ENCODE peak calls at places on chromosomes 12 and 14, in ten cellular contexts. M is mesenchymal stem cell; P is CD8-positive, alpha-beta T cell; K is body of pancreas; Z is OCI-LY7; U is IMR-90; C is gastrocnemius medialis; T is kidney; X is uterus; J is fibroblast of lung. Y is an unnamed sample.

GRCh38 chr14:71136386-71137060 is 229.3 kb downstream of the PCNX1 start:
- DNase-seq in T (no peak), Z (no peak), U (no peak), P (no peak), X (no peak), J (no peak), M (no peak), K (no peak), C (no peak), Y (no peak)

GRCh38 chr12:117377758-117378157 is 16.3 kb upstream of the NOS1 start:
- DNase-seq in J (no peak), Z (peak; percentile 35), P (no peak), X (no peak), K (no peak), U (no peak), T (no peak), M (no peak), C (no peak), Y (no peak)

GRCh38 chr14:74418031-74418430 is 8.0 kb downstream of the SYNDIG1L start:
- DNase-seq in J (no peak), K (no peak), P (no peak), U (no peak), Z (no peak), T (no peak), C (no peak), M (no peak), X (no peak), Y (no peak)

GRCh38 chr12:69739287-69740191 is 879 bp downstream of the RAB3IP start:
- DNase-seq in M (peak; percentile 55), U (peak; percentile 13), P (peak; percentile 45), J (peak; percentile 55), K (peak; percentile 79), X (peak; percentile 24), Z (peak; percentile 81), C (peak; percentile 11), T (peak; percentile 92), Y (peak; percentile 44)

GRCh38 chr14:52010173-52010693 is 20.9 kb downstream of the RTRAF start:
- DNase-seq in J (no peak), U (no peak), M (no peak), X (no peak), T (no peak), Z (no peak), C (no peak), P (no peak), K (no peak), Y (no peak)

GRCh38 chr14:91947196-91948184 is at the start of gene FBLN5:
- DNase-seq in Z (no peak), P (peak; percentile 18), J (peak; percentile 88), C (peak; percentile 7), T (peak; percentile 93), K (peak; percentile 75), X (peak; percentile 65), U (peak; percentile 88), M (peak; percentile 63), Y (no peak)

GRCh38 chr12:28040251-28040650 is 67.7 kb upstream of the PTHLH start:
- DNase-seq in U (no peak), J (no peak), Z (no peak), X (no peak), M (no peak), K (no peak), P (no peak), T (no peak), C (no peak), Y (no peak)

GRCh38 chr12:119055977-119056376 is 74.6 kb downstream of the SRRM4 start:
- DNase-seq in C (no peak), M (no peak), J (no peak), U (no peak), X (no peak), T (no peak), Z (no peak), P (no peak), K (no peak), Y (no peak)

GRCh38 chr12:83321971-83322370 is 635.3 kb downstream of the TMTC2 start:
- DNase-seq in X (no peak), U (no peak), P (no peak), J (no peak), Z (no peak), M (no peak), K (no peak), C (no peak), T (no peak), Y (no peak)

GRCh38 chr14:58832010-58832409 is 194.2 kb downstream of the DACT1 start:
- DNase-seq in X (no peak), J (no peak), K (no peak), U (no peak), T (no peak), Z (no peak), C (no peak), P (no peak), M (no peak), Y (no peak)

GRCh38 chr12:39006286-39006685 is 100.9 kb upstream of the CPNE8 start:
- DNase-seq in P (no peak), J (peak; percentile 70), X (no peak), K (no peak), U (no peak), Z (no peak), C (no peak), M (no peak), T (no peak), Y (no peak)

GRCh38 chr12:62263956-62264355 is 3.8 kb downstream of the USP15 start:
- DNase-seq in P (no peak), C (no peak), K (no peak), J (no peak), M (no peak), T (no peak), Z (no peak), U (no peak), X (no peak), Y (no peak)

GRCh38 chr12:106296179-106296877 is 6.2 kb upstream of the TCP11L2 start:
- DNase-seq in U (peak; percentile 91), T (no peak), M (peak; percentile 85), K (no peak), J (peak; percentile 81), P (no peak), Z (no peak), C (peak; percentile 31), X (no peak), Y (no peak)

GRCh38 chr14:67221248-67221981 is 19.8 kb upstream of the PALS1 start:
- DNase-seq in X (no peak), J (peak; percentile 95), Z (no peak), C (no peak), U (peak; percentile 80), T (no peak), K (no peak), P (no peak), M (peak; percentile 24), Y (no peak)

GRCh38 chr14:72998252-72998903 is 28.5 kb downstream of the ZFYVE1 start:
- DNase-seq in M (no peak), J (no peak), C (no peak), T (no peak), X (no peak), K (no peak), U (no peak), P (no peak), Z (no peak), Y (no peak)

DNA sequence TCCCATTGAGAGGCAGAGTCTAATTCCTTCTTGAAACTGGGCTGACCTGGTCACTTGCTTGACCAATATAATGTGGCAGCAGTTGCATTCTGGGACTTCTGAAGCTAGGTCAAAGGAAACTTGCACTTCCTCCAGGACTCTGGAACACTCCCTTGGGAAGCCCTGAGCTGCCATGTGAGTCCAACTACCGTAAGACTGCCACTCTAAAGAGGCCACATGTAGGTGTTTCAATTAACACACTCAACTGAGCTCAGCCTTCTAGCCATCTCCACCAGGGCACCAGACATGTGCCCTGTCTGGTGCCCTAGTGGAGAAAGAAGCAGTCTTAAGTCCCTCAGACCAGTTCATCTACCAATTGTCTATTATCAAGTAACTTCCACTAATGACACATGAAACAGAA is 6.1 kb upstream of the TEP1 start:
- DNase-seq in Z (no peak), X (no peak), M (no peak), P (no peak), T (no peak), U (no peak), K (no peak), J (no peak), C (no peak), Y (no peak)
- H3K27ac ChIP-seq in Z (no peak overlapping the region), X (no peak overlapping the region), M (no peak overlapping the region), P (no peak overlapping the region), T (no peak overlapping the region), U (no peak overlapping the region), K (no peak overlapping the region), J (no peak overlapping the region), C (peak overlapping the region; percentile 54), Y (no peak overlapping the region)

GRCh38 chr14:48005986-48006385 is 330.6 kb upstream of the MDGA2 start:
- DNase-seq in M (no peak), U (no peak), X (no peak), P (no peak), T (no peak), K (no peak), C (no peak), J (no peak), Z (no peak), Y (no peak)

DNA sequence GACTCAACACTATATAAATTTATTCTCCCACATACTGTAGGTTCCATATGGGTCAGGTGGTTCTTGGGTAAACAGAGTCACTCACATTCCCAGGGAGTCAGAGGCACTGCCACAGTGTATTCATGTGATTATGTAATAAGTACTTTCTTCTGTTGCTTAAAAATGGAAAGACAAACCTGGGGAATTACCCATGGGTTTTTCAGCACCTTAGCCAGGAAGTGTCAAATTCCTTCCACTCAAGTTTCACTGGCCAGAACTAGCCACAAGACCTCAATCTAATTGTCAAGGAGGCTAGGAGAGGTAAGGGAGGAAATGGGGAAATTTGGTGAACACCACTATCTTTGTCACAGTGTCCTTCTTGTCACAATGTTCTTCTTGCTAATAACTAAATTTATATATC is 333.2 kb upstream of the MDGA2 start:
- DNase-seq in X (no peak), M (no peak), J (no peak), C (no peak), U (no peak), T (no peak), P (no peak), K (no peak), Z (no peak), Y (no peak)
- H3K27ac ChIP-seq in X (no peak overlapping the region), M (no peak overlapping the region), J (no peak overlapping the region), C (no peak overlapping the region), U (no peak overlapping the region), T (no peak overlapping the region), P (no peak overlapping the region), K (no peak overlapping the region), Z (no peak overlapping the region), Y (no peak overlapping the region)

GRCh38 chr12:104672501-104673265 is 215.9 kb downstream of the CHST11 start:
- DNase-seq in U (no peak), T (peak; percentile 85), C (peak; percentile 69), Z (no peak), X (peak; percentile 85), K (no peak), M (peak; percentile 40), P (no peak), J (peak; percentile 55), Y (no peak)
- H3K27ac ChIP-seq in U (no peak overlapping the region), T (peak overlapping the region; percentile 38), C (peak overlapping the region; percentile 59), Z (no peak overlapping the region), X (peak overlapping the region; percentile 64), K (peak overlapping the region; percentile 63), M (no peak overlapping the region), P (no peak overlapping the region), J (no peak overlapping the region), Y (no peak overlapping the region)

DNA sequence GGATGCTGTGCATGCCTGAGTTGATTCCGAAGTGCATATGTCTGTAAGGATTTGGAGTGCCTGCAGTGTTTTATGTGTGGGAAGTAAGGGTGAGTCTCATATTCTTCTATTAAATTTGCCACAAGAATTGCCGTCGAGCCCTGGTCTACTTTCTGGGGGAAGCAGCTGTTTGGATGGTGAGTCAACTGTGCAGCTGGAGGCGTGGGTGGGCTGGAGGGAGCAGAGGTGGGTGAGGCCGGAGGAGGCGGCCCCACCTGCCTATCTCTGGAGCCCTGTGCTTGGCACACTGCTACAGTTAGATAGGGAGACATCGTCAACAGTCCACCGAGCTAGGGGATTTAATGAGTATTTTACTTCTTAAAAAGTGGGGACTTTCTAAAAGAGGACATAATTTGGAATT is 9.7 kb downstream of the GLRX5 start:
- DNase-seq in Z (no peak), M (no peak), P (no peak), J (peak; percentile 77), X (no peak), T (no peak), C (no peak), U (no peak), K (no peak), Y (no peak)
- H3K27ac ChIP-seq in Z (no peak overlapping the region), M (no peak overlapping the region), P (no peak overlapping the region), J (no peak overlapping the region), X (no peak overlapping the region), T (no peak overlapping the region), C (no peak overlapping the region), U (no peak overlapping the region), K (no peak overlapping the region), Y (no peak overlapping the region)